ENCODE peak calls at places on chromosomes 2 and 18, in eight cellular contexts. B, K, E, I, Q, X, N and G are unnamed samples.

GRCh38 chr18:42413870-42414269 is 458.8 kb downstream of the PIK3C3 start:
- DNase-seq in I (no peak), Q (no peak), X (no peak), K (no peak), N (no peak), E (no peak), B (no peak), G (no peak)

GRCh38 chr2:12027136-12027535 is 280.7 kb downstream of the LPIN1 start:
- DNase-seq in N (no peak), B (no peak), X (no peak), I (no peak), Q (no peak), K (no peak), E (no peak), G (no peak)

GRCh38 chr2:127072970-127073369 is 34.0 kb downstream of the BIN1 start:
- DNase-seq in Q (no peak), K (no peak), N (no peak), E (peak), B (no peak), X (no peak), I (no peak), G (no peak)

GRCh38 chr2:188746727-188747126 is 227.4 kb upstream of the COL3A1 start:
- DNase-seq in I (no peak), N (no peak), B (no peak), X (no peak), E (no peak), Q (no peak), K (no peak), G (no peak)

GRCh38 chr2:217314021-217314460 is 454.2 kb upstream of the TNP1 start:
- DNase-seq in B (no peak), N (no peak), Q (no peak), E (no peak), I (no peak), K (no peak), X (peak), G (no peak)

GRCh38 chr2:44758591-44758990 is 182.9 kb upstream of the SIX3 start:
- DNase-seq in K (no peak), E (no peak), N (no peak), Q (no peak), X (no peak), B (no peak), I (no peak), G (no peak)

GRCh38 chr2:202378661-202379338 is 2.7 kb downstream of the BMPR2 start:
- DNase-seq in E (no peak), Q (no peak), X (no peak), I (no peak), K (no peak), B (no peak), N (no peak), G (no peak)

GRCh38 chr2:179677148-179677688 is 184.2 kb downstream of the ZNF385B start:
- DNase-seq in I (no peak), X (no peak), E (no peak), B (no peak), Q (no peak), N (no peak), K (no peak), G (no peak)

GRCh38 chr2:31199206-31199605 is 18.1 kb downstream of the CAPN14 start:
- DNase-seq in Q (no peak), E (no peak), X (no peak), K (no peak), N (no peak), I (no peak), B (no peak), G (no peak)

GRCh38 chr2:119011162-119011909 is 69.3 kb downstream of the MARCO start:
- DNase-seq in X (peak), I (peak), E (peak), K (no peak), Q (no peak), B (no peak), N (no peak), G (peak)

GRCh38 chr2:13040043-13040442 is 323.3 kb downstream of the TRIB2 start:
- DNase-seq in E (no peak), Q (no peak), B (no peak), X (no peak), K (no peak), N (no peak), I (no peak), G (no peak)

GRCh38 chr2:15076668-15077067 is 444.2 kb downstream of the LRATD1 start:
- DNase-seq in Q (no peak), E (no peak), N (no peak), B (no peak), X (no peak), I (no peak), K (no peak), G (no peak)

GRCh38 chr2:72166281-72166680 is 18.6 kb upstream of the CYP26B1 start:
- DNase-seq in E (no peak), X (no peak), B (no peak), I (no peak), Q (no peak), K (no peak), N (no peak), G (no peak)

GRCh38 chr18:10205136-10205535 is 249.3 kb upstream of the APCDD1 start:
- DNase-seq in K (no peak), E (no peak), Q (no peak), N (no peak), B (no peak), X (no peak), I (no peak), G (no peak)

GRCh38 chr18:23331091-23331920 is 121.8 kb upstream of the RIOK3 start:
- DNase-seq in X (no peak), B (no peak), Q (no peak), K (no peak), I (no peak), N (no peak), E (no peak), G (no peak)

GRCh38 chr2:42809131-42809875 is 16.9 kb upstream of the HAAO start:
- DNase-seq in Q (no peak), X (peak), I (no peak), N (no peak), E (no peak), K (no peak), B (no peak), G (no peak)

GRCh38 chr2:26144031-26144430 is 28.9 kb upstream of the GAREM2 start:
- DNase-seq in I (no peak), B (no peak), E (no peak), Q (no peak), K (no peak), N (no peak), X (no peak), G (no peak)

GRCh38 chr18:44514106-44514505 is 166.6 kb upstream of the SETBP1 start:
- DNase-seq in X (no peak), K (no peak), N (no peak), I (no peak), E (no peak), Q (no peak), B (no peak), G (no peak)

GRCh38 chr2:226063704-226064390 is 664.3 kb downstream of the NYAP2 start:
- DNase-seq in X (no peak), N (no peak), B (no peak), E (no peak), Q (no peak), K (no peak), I (no peak), G (no peak)

GRCh38 chr2:104890092-104890393 is 36.1 kb downstream of the POU3F3 start:
- DNase-seq in K (no peak), Q (no peak), X (no peak), E (no peak), I (no peak), N (no peak), B (no peak), G (no peak)

GRCh38 chr2:121303531-121304263 is 18.7 kb upstream of the TFCP2L1 start:
- DNase-seq in B (no peak), E (no peak), Q (no peak), K (no peak), X (no peak), I (no peak), N (no peak), G (no peak)

GRCh38 chr2:225494100-225494459 is 94.6 kb downstream of the NYAP2 start:
- DNase-seq in X (no peak), N (no peak), Q (no peak), K (no peak), B (no peak), E (no peak), I (no peak), G (no peak)

GRCh38 chr18:65735166-65735565 is 15.6 kb upstream of the CDH7 start:
- DNase-seq in X (no peak), B (no peak), K (no peak), I (no peak), E (no peak), N (no peak), Q (no peak), G (no peak)

GRCh38 chr2:46657042-46657504 is 177.7 kb downstream of the TMEM247 start:
- DNase-seq in N (no peak), Q (no peak), I (peak), E (no peak), X (no peak), B (no peak), K (no peak), G (no peak)